ENCODE peak calls at places on chromosomes 6 and 20, in eight cellular contexts. L, V, H, Q, R, X, I and D are unnamed samples.
A peak's percentile ranks its signal among the peaks of the same experiment; 100 is the strongest.

GRCh38 chr6:37056439-37057127 is 51.1 kb downstream of the FGD2 start:
- DNase-seq in V (no peak), H (no peak), L (no peak), R (no peak), I (no peak), X (peak; percentile 78), Q (no peak), D (no peak)

GRCh38 chr6:73923899-73924485 is 228.0 kb downstream of the CD109 start:
- DNase-seq in L (peak; percentile 21), X (no peak), V (no peak), Q (peak; percentile 68), H (no peak), R (no peak), I (no peak), D (no peak)

GRCh38 chr6:30964075-30964474 is 19.4 kb upstream of the MUC21 start:
- DNase-seq in Q (no peak), X (no peak), L (no peak), I (no peak), V (no peak), H (no peak), R (no peak), D (no peak)

GRCh38 chr6:92110390-92110789 is 1309.0 kb downstream of the EPHA7 start:
- DNase-seq in L (no peak), R (no peak), V (no peak), X (no peak), H (no peak), I (no peak), Q (no peak), D (no peak)

GRCh38 chr6:13303668-13304017 is 24.7 kb downstream of the TBC1D7 start:
- DNase-seq in H (peak; percentile 81), V (peak; percentile 62), X (no peak), I (no peak), Q (peak; percentile 87), L (peak; percentile 93), R (no peak), D (peak; percentile 41)

GRCh38 chr20:19431906-19432305 is 219.5 kb downstream of the SLC24A3 start:
- DNase-seq in I (no peak), Q (no peak), V (no peak), H (no peak), R (no peak), L (no peak), X (no peak), D (no peak)

GRCh38 chr6:39791311-39791710 is 865 bp upstream of the DAAM2 start:
- DNase-seq in X (no peak), R (no peak), I (no peak), Q (peak; percentile 48), V (no peak), L (peak; percentile 52), H (no peak), D (no peak)

GRCh38 chr6:12118604-12119003 is 106.5 kb downstream of the HIVEP1 start:
- DNase-seq in Q (no peak), X (no peak), V (no peak), H (no peak), I (no peak), L (no peak), R (no peak), D (no peak)

GRCh38 chr20:58650181-58650775 is 805 bp upstream of the STX16 start:
- DNase-seq in X (peak; percentile 44), R (no peak), L (no peak), I (peak; percentile 50), V (peak; percentile 54), H (peak; percentile 52), Q (peak; percentile 35), D (peak; percentile 63)

GRCh38 chr6:21678990-21679389 is 85.4 kb downstream of the SOX4 start:
- DNase-seq in L (no peak), H (no peak), Q (peak; percentile 74), R (no peak), X (no peak), V (no peak), I (no peak), D (no peak)

GRCh38 chr6:656460-657252 is at the start of gene HUS1B:
- DNase-seq in X (peak; percentile 58), I (no peak), H (no peak), V (no peak), L (no peak), R (no peak), Q (no peak), D (no peak)

GRCh38 chr20:62030834-62031434 is 34.7 kb downstream of the TAF4 start:
- DNase-seq in V (peak; percentile 65), L (no peak), I (no peak), X (no peak), Q (no peak), H (no peak), R (no peak), D (peak; percentile 76)

GRCh38 chr6:54194067-54194466 is 82.8 kb downstream of the MLIP start:
- DNase-seq in V (no peak), H (no peak), R (peak; percentile 16), Q (peak; percentile 44), I (no peak), X (no peak), L (peak; percentile 4), D (no peak)

GRCh38 chr6:136090929-136091328 is 159.2 kb downstream of the MTFR2 start:
- DNase-seq in H (no peak), R (no peak), L (no peak), Q (no peak), I (no peak), X (no peak), V (no peak), D (no peak)

GRCh38 chr20:19890358-19891117 is 126.6 kb upstream of the NAA20 start:
- DNase-seq in V (no peak), I (no peak), H (peak; percentile 38), R (no peak), L (no peak), X (no peak), Q (no peak), D (no peak)

GRCh38 chr6:21402368-21402767 is 191.2 kb upstream of the SOX4 start:
- DNase-seq in V (no peak), I (no peak), X (no peak), L (no peak), R (no peak), H (no peak), Q (peak; percentile 64), D (no peak)

GRCh38 chr6:159100011-159100788 is 55.4 kb upstream of the TAGAP start:
- DNase-seq in L (no peak), R (no peak), H (peak; percentile 13), Q (no peak), V (no peak), I (no peak), X (no peak), D (no peak)

GRCh38 chr6:104558746-104559145 is 301.0 kb downstream of the HACE1 start:
- DNase-seq in R (no peak), X (no peak), V (no peak), H (no peak), Q (peak; percentile 78), I (no peak), L (no peak), D (no peak)

GRCh38 chr6:56025785-56026184 is 150.4 kb upstream of the BMP5 start:
- DNase-seq in I (no peak), Q (peak; percentile 71), V (no peak), R (no peak), H (no peak), L (no peak), X (no peak), D (no peak)